ENCODE peak calls at places on chromosomes 6 and 20, in six cellular contexts. K is naive B cell; A is hepatocyte; F is hypothalamus; I is stimulated activated CD4-positive, alpha-beta T cell treated with anti-CD3 and anti-CD28 coated beads, Interleukin-4, amount 100 ng/mL, for 4 hours; U is GM06990. G is an unnamed sample.

GRCh38 chr20:4949833-4950178 is 51.5 kb downstream of the SLC23A2 start:
- DNase-seq in K (no peak), A (peak), F (no peak), I (peak), U (peak), G (peak)

GRCh38 chr6:52995913-52996685 is 1.0 kb upstream of the GSTA4 start:
- DNase-seq in K (peak), A (peak), F (no peak), I (peak), U (peak), G (peak)

GRCh38 chr6:53734473-53735299 is 60.1 kb upstream of the LRRC1 start:
- DNase-seq in K (no peak), A (peak), F (no peak), I (no peak), U (no peak), G (no peak)

GRCh38 chr20:32031007-32031958 is 20.8 kb upstream of the HCK start:
- DNase-seq in K (peak), A (peak), F (peak), I (peak), U (peak), G (peak)

GRCh38 chr20:14838663-14839650 is 501.5 kb upstream of the FLRT3 start:
- DNase-seq in K (no peak), A (peak), F (no peak), I (no peak), U (peak), G (no peak)

GRCh38 chr20:24443436-24443835 is 26.0 kb upstream of the SYNDIG1 start:
- DNase-seq in K (no peak), A (no peak), F (no peak), I (no peak), U (no peak), G (no peak)

GRCh38 chr6:143878272-143878760 is 14.0 kb downstream of the ZC2HC1B start:
- DNase-seq in K (no peak), A (no peak), F (no peak), I (no peak), U (no peak), G (no peak)

GRCh38 chr20:34713194-34713943 is 9.2 kb downstream of the TP53INP2 start:
- DNase-seq in K (no peak), A (peak), F (no peak), I (no peak), U (peak), G (peak)

GRCh38 chr6:56714982-56715456 is 72.3 kb upstream of the DST start:
- DNase-seq in K (no peak), A (no peak), F (no peak), I (no peak), U (no peak), G (no peak)